ENCODE peak calls at places on chromosomes 13 and 19, in four cellular contexts. Y, I, A and M are unnamed samples.

GRCh38 chr13:58087566-58087965 is 456.0 kb downstream of the PCDH17 start:
- DNase-seq in I (no peak), Y (no peak), A (no peak), M (no peak)

GRCh38 chr19:52665529-52665928 is 27.4 kb upstream of the ZNF83 start:
- DNase-seq in A (peak), Y (peak), I (no peak), M (peak)

GRCh38 chr19:10553943-10554381 is 10.3 kb downstream of the ATG4D start:
- DNase-seq in A (no peak), Y (no peak), I (no peak), M (no peak)

GRCh38 chr19:1884291-1884718 is 991 bp downstream of the ABHD17A start:
- DNase-seq in A (no peak), I (no peak), Y (no peak), M (no peak)

GRCh38 chr13:100306444-100306999 is 217.6 kb downstream of the PCCA start:
- DNase-seq in A (no peak), Y (no peak), I (no peak), M (no peak)

GRCh38 chr13:46961719-46962118 is 64.9 kb upstream of the HTR2A start:
- DNase-seq in I (no peak), A (peak), Y (peak), M (peak)

GRCh38 chr19:3397266-3398022 is 31.1 kb downstream of the NFIC start:
- DNase-seq in Y (no peak), A (peak), I (no peak), M (no peak)

GRCh38 chr19:48631254-48631653 is 5.9 kb downstream of the DBP start:
- DNase-seq in A (no peak), Y (no peak), I (no peak), M (no peak)

GRCh38 chr13:75299913-75300862 is 181.8 kb downstream of the TBC1D4 start:
- DNase-seq in Y (peak), A (no peak), I (no peak), M (peak)

GRCh38 chr19:33603377-33603776 is 18.4 kb upstream of the CHST8 start:
- DNase-seq in A (no peak), I (no peak), Y (no peak), M (no peak)

GRCh38 chr13:97498419-97498818 is 64.5 kb downstream of the RAP2A start:
- DNase-seq in Y (no peak), I (no peak), A (no peak), M (no peak)

GRCh38 chr19:30873691-30874090 is 475.5 kb downstream of the TSHZ3 start:
- DNase-seq in I (no peak), A (no peak), Y (no peak), M (no peak)

GRCh38 chr13:99909836-99910619 is 61.5 kb downstream of the ZIC5 start:
- DNase-seq in A (no peak), I (no peak), Y (peak), M (no peak)

GRCh38 chr13:41065098-41065497 is 3.8 kb downstream of the WBP4 start:
- DNase-seq in I (no peak), Y (peak), A (peak), M (peak)

GRCh38 chr19:16383584-16384161 is 59.0 kb downstream of the KLF2 start:
- DNase-seq in A (no peak), Y (no peak), I (no peak), M (no peak)

GRCh38 chr19:55614711-55615552 is 9.4 kb downstream of the ZNF784 start:
- DNase-seq in I (no peak), Y (no peak), A (no peak), M (no peak)